ENCODE peak calls at places on chromosomes 2 and 18, in ten cellular contexts. X, S, A, J, K, W, H, I, T and O are unnamed samples.

GRCh38 chr2:37631292-37631691 is 40.1 kb downstream of the CDC42EP3 start:
- DNase-seq in X (no peak), S (no peak), A (no peak), J (no peak), K (no peak), W (no peak), H (no peak), I (no peak), T (no peak), O (no peak)

GRCh38 chr2:55419236-55419513 is 481 bp downstream of the CCDC88A start:
- DNase-seq in X (no peak), S (peak; percentile 55), A (no peak), J (no peak), K (peak; percentile 44), W (no peak), H (no peak), I (no peak), T (no peak), O (no peak)

GRCh38 chr2:175010848-175011254 is 5.7 kb upstream of the CHN1 start:
- DNase-seq in X (no peak), S (no peak), A (no peak), J (no peak), K (no peak), W (no peak), H (no peak), I (peak; percentile 73), T (no peak), O (no peak)

GRCh38 chr2:162560291-162560690 is 216.4 kb downstream of the GCA start:
- DNase-seq in X (no peak), S (no peak), A (no peak), J (no peak), K (no peak), W (no peak), H (no peak), I (no peak), T (no peak), O (no peak)

GRCh38 chr2:96769816-96770215 is 9.1 kb downstream of the CNNM4 start:
- DNase-seq in X (peak; percentile 24), S (no peak), A (no peak), J (peak; percentile 72), K (no peak), W (no peak), H (no peak), I (no peak), T (no peak), O (no peak)

GRCh38 chr18:49609416-49610284 is 47.8 kb downstream of the LIPG start:
- DNase-seq in X (no peak), S (no peak), A (no peak), J (no peak), K (no peak), W (no peak), H (peak; percentile 51), I (no peak), T (no peak), O (no peak)

GRCh38 chr18:55821219-55821618 is 233.2 kb upstream of the TCF4 start:
- DNase-seq in X (no peak), S (no peak), A (no peak), J (no peak), K (peak; percentile 21), W (no peak), H (no peak), I (no peak), T (no peak), O (peak; percentile 52)

GRCh38 chr2:182638652-182639051 is 77.4 kb upstream of the DNAJC10 start:
- DNase-seq in X (no peak), S (no peak), A (no peak), J (no peak), K (no peak), W (no peak), H (no peak), I (no peak), T (no peak), O (no peak)

GRCh38 chr2:158598856-158599517 is 142.2 kb downstream of the PKP4 start:
- DNase-seq in X (no peak), S (no peak), A (no peak), J (no peak), K (no peak), W (no peak), H (no peak), I (no peak), T (no peak), O (peak; percentile 8)

GRCh38 chr18:44786697-44787096 is 106.0 kb downstream of the SETBP1 start:
- DNase-seq in X (no peak), S (no peak), A (peak; percentile 34), J (no peak), K (no peak), W (no peak), H (no peak), I (no peak), T (no peak), O (no peak)

GRCh38 chr2:16194096-16194390 is 253.7 kb downstream of the MYCN start:
- DNase-seq in X (no peak), S (no peak), A (no peak), J (no peak), K (no peak), W (no peak), H (no peak), I (no peak), T (no peak), O (no peak)

DNA sequence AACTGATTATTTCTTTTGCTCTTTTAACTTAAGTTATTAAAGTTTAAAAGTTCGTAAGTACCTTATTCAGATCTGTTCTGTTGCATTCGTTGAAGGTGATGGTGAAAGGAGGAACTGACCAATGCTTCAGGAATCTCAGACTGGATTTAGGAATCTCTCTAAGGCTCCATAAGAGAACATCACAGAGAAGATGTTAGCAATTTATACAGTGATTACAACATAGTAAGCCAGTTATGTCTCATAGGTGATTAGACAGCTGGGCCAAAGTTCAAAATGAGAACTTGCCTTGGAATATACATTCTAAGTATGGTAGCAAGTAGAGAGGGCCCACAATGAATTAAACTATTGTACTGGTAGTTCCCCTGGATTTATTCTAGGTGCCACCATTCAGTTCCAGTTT is 3.2 kb downstream of the MARS2 start:
- DNase-seq in X (no peak), S (no peak), A (no peak), J (no peak), K (peak; percentile 76), W (no peak), H (peak; percentile 69), I (no peak), T (peak; percentile 12), O (peak; percentile 58)
- H3K4me3 ChIP-seq in X (no peak overlapping the region), S (no peak overlapping the region), A (peak overlapping the region; percentile 26), J (no peak overlapping the region), K (no peak overlapping the region), W (no peak overlapping the region), H (peak overlapping the region; percentile 24), I (peak overlapping the region; percentile 76), T (peak overlapping the region; percentile 93), O (no peak overlapping the region)

GRCh38 chr2:5696741-5697521 is 4.7 kb downstream of the SOX11 start:
- DNase-seq in X (peak; percentile 87), S (no peak), A (no peak), J (no peak), K (peak; percentile 13), W (no peak), H (peak; percentile 81), I (peak; percentile 72), T (no peak), O (no peak)
- H3K4me3 ChIP-seq in X (peak overlapping the region; percentile 90), S (peak overlapping the region; percentile 9), A (no peak overlapping the region), J (peak overlapping the region; percentile 38), K (peak overlapping the region; percentile 28), W (no peak overlapping the region), H (peak overlapping the region; percentile 63), I (peak overlapping the region; percentile 91), T (no peak overlapping the region), O (peak overlapping the region; percentile 77)

DNA sequence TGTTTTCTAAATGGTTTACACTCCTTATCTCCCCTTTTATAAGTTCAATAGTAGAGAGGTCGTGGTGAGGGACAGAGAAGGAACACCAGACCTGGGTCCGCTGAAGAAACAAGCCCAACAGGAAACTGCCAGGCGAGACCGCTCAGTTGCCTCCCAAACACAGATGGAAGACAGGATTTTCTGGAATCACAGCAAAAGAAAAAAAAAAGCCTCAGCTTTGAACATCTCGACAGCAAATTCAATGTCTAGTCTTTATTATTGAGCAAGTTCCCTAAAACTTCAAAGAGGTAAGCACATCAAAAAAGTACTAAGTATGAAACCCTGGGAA is 33.5 kb upstream of the GNAL start:
- DNase-seq in X (no peak), S (no peak), A (no peak), J (no peak), K (no peak), W (no peak), H (no peak), I (no peak), T (no peak), O (no peak)
- H3K4me3 ChIP-seq in X (no peak overlapping the region), S (no peak overlapping the region), A (no peak overlapping the region), J (no peak overlapping the region), K (no peak overlapping the region), W (no peak overlapping the region), H (no peak overlapping the region), I (no peak overlapping the region), T (no peak overlapping the region), O (no peak overlapping the region)

GRCh38 chr2:10720306-10720705 is 1.1 kb upstream of the ATP6V1C2 start:
- DNase-seq in X (no peak), S (no peak), A (no peak), J (no peak), K (no peak), W (no peak), H (peak; percentile 73), I (no peak), T (no peak), O (no peak)

GRCh38 chr2:10717630-10718029 is 3.8 kb upstream of the ATP6V1C2 start:
- DNase-seq in X (no peak), S (no peak), A (no peak), J (no peak), K (peak; percentile 73), W (no peak), H (peak; percentile 95), I (no peak), T (no peak), O (peak; percentile 20)

GRCh38 chr2:10722252-10722825 is 909 bp downstream of the ATP6V1C2 start:
- DNase-seq in X (peak; percentile 50), S (no peak), A (no peak), J (no peak), K (no peak), W (no peak), H (peak; percentile 15), I (no peak), T (no peak), O (no peak)

GRCh38 chr2:10720983-10721343 is 467 bp upstream of the ATP6V1C2 start:
- DNase-seq in X (peak; percentile 73), S (no peak), A (no peak), J (peak; percentile 47), K (no peak), W (no peak), H (peak; percentile 54), I (no peak), T (no peak), O (no peak)

DNA sequence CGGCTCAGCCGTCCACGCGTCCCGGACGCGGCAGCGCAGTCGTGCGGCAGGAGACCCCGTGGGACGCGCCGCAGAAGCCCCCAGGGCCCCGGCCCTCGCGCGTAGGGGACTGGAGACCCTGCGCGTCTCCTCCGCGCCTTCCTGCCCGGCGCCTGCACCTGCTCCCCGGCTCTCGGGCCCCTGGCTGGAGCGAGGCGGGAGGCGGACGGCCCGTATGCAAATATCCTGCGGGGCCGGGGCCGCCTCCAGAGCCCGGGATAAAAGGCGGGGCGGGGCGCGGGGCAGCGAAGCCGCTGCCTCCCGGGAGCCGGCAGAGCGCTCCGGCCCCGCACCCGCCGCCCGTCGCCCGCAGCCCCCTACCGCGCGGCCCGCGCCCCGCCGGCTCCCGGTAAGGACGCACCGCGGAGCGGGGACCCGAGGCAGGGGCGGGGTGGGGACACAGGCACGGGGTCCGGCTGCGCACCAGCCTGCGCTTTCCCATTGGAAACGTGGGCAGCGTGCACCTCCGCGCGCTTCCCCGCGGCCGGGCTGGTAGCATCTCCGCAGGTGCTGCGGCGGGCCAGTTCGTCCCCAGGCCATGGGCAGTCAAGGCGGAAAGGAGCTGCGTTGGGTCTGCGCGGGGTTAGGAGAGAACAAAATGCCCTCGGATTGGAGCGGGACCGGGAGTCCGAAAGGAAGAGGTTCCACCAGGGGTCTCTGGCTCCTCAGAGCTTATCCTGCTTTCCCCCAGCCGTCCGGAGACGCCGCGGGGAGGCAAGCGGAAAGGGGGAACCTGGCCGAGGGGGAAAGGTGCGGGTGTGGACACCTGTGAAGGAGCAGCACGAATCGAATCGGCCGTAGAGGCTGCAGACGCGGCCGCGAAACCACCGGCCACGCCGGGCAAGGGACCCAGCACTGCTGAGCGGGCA is at the start of gene ATP6V1C2:
- DNase-seq in X (peak; percentile 96), S (no peak), A (no peak), J (peak; percentile 68), K (no peak), W (peak; percentile 36), H (peak; percentile 77), I (peak; percentile 78), T (peak; percentile 54), O (no peak)
- H3K4me3 ChIP-seq in X (peak within 1 kb of the TSS; percentile 54), S (no peak within 1 kb of the TSS), A (peak within 1 kb of the TSS; percentile 50), J (peak within 1 kb of the TSS; percentile 53), K (peak within 1 kb of the TSS; percentile 17), W (no peak within 1 kb of the TSS), H (peak within 1 kb of the TSS; percentile 13), I (peak within 1 kb of the TSS; percentile 40), T (peak within 1 kb of the TSS; percentile 32), O (peak within 1 kb of the TSS; percentile 24)